ENCODE peak calls at places on chromosomes 16 and 17, in four cellular contexts. A is adrenal gland, Z is lung, N is heart right ventricle. M is an unnamed sample.

GRCh38 chr17:14541714-14542113 is 240.8 kb downstream of the HS3ST3B1 start:
- DNase-seq in N (no peak), Z (no peak), A (no peak), M (no peak)

GRCh38 chr16:81623365-81624102 is 155.6 kb upstream of the PLCG2 start:
- DNase-seq in N (no peak), A (peak; percentile 63), Z (no peak), M (no peak)

GRCh38 chr17:7029659-7030058 is 6.2 kb upstream of the SLC16A13 start:
- DNase-seq in A (peak; percentile 24), Z (no peak), N (no peak), M (no peak)

GRCh38 chr16:75433732-75434413 is 570 bp upstream of the CFDP1 start:
- DNase-seq in N (no peak), Z (peak; percentile 74), A (peak; percentile 90), M (peak; percentile 93)

GRCh38 chr16:21950782-21951521 is 2.2 kb upstream of the UQCRC2 start:
- DNase-seq in A (peak; percentile 12), Z (no peak), N (no peak), M (no peak)

GRCh38 chr16:10683160-10683559 is 11.6 kb downstream of the TEKT5 start:
- DNase-seq in A (no peak), Z (no peak), N (peak; percentile 15), M (peak; percentile 86)

GRCh38 chr17:37299257-37299985 is 76.4 kb upstream of the C17orf78 start:
- DNase-seq in N (no peak), Z (no peak), A (peak; percentile 32), M (no peak)

GRCh38 chr16:22300427-22301071 is 3.3 kb downstream of the POLR3E start:
- DNase-seq in Z (peak; percentile 42), N (peak; percentile 57), A (peak; percentile 91), M (no peak)

GRCh38 chr16:84042879-84043485 is 387 bp upstream of the SLC38A8 start:
- DNase-seq in N (no peak), A (no peak), Z (no peak), M (no peak)

GRCh38 chr16:86975445-86975844 is 341.7 kb downstream of the C16orf95 start:
- DNase-seq in N (no peak), A (peak; percentile 5), Z (no peak), M (no peak)

GRCh38 chr17:50272711-50273653 is 1.3 kb upstream of the TMEM92 start:
- DNase-seq in Z (no peak), N (peak; percentile 66), A (peak; percentile 50), M (no peak)

GRCh38 chr17:28008526-28008925 is 34.0 kb upstream of the NLK start:
- DNase-seq in A (peak; percentile 66), N (peak; percentile 18), Z (no peak), M (no peak)

DNA sequence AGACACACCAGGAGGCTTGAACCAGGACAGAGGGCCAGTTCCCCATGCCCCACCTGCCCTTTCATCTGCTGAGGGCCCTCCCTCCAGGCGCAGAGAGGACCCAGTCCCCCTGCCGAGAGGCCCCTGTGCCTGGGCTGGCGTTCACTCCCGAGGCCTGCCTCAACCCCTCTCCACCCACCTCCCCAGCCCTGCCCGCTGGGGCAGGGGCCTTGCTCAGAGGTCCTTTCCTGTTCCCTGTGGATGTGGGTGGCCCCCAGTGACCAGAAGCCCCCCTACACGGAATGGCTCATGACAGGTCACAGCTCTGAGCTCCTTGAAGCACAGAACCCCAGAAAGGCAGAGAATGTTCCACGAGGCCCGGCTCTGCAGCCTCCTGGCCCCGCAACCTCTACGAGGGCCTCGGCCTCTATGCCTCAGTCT is 6.7 kb downstream of the TMC6 start:
- DNase-seq in A (no peak), Z (no peak), N (peak; percentile 9), M (no peak)
- H3K4me3 ChIP-seq in A (no peak overlapping the region), Z (no peak overlapping the region), N (no peak overlapping the region), M (no peak overlapping the region)

GRCh38 chr17:49035470-49036269 is 38.5 kb downstream of the IGF2BP1 start:
- DNase-seq in Z (no peak), A (peak; percentile 55), N (peak; percentile 50), M (no peak)
- TF ChIP-seq CTCF in Z (peak; percentile 10), A (peak; percentile 73), N (peak; percentile 65), M (peak; percentile 70)

GRCh38 chr17:68684860-68685493 is 83.8 kb upstream of the FAM20A start:
- DNase-seq in N (no peak), Z (no peak), A (no peak), M (no peak)
- H3K9me3 ChIP-seq in N (no peaks in the 10 kb centered on the region), Z (no peaks in the 10 kb centered on the region), A (no peaks in the 10 kb centered on the region), M (no peaks in the 10 kb centered on the region)

GRCh38 chr17:20092973-20093626 is 83.9 kb downstream of the SPECC1 start:
- DNase-seq in Z (no peak), N (no peak), A (no peak), M (no peak)

GRCh38 chr17:20094777-20095176 is 85.6 kb downstream of the SPECC1 start:
- DNase-seq in A (no peak), Z (no peak), N (no peak), M (no peak)

GRCh38 chr17:20089795-20090547 is 80.8 kb downstream of the SPECC1 start:
- DNase-seq in N (no peak), Z (no peak), A (no peak), M (no peak)

GRCh38 chr17:20092292-20092867 is 83.2 kb downstream of the SPECC1 start:
- DNase-seq in A (no peak), N (no peak), Z (no peak), M (no peak)

GRCh38 chr17:20091161-20092029 is 82.2 kb downstream of the SPECC1 start:
- DNase-seq in A (no peak), Z (no peak), N (peak; percentile 35), M (no peak)
- H3K4me3 ChIP-seq in A (no peak overlapping the region), Z (no peak overlapping the region), N (peak overlapping the region; percentile 18), M (no peak overlapping the region)